ENCODE peak calls at places on chromosomes 12 and 14, in eight cellular contexts. U is body of pancreas, D is uterus, J is iPS DF 6.9, G is mucosa of descending colon, O is cardiac muscle cell, B is GM12878, Q is A673. H is an unnamed sample.

GRCh38 chr14:99191663-99192621 is 80.1 kb downstream of the BCL11B start:
- DNase-seq in U (peak; percentile 79), D (peak; percentile 67), J (no peak), G (peak; percentile 43), O (no peak), B (no peak), Q (peak; percentile 81), H (no peak)

GRCh38 chr12:38664661-38665269 is 240.6 kb downstream of the CPNE8 start:
- DNase-seq in U (no peak), D (no peak), J (peak; percentile 16), G (no peak), O (peak; percentile 34), B (peak; percentile 15), Q (peak; percentile 17), H (no peak)

GRCh38 chr12:120720972-120721801 is 4.4 kb upstream of the ACADS start:
- DNase-seq in U (no peak), D (no peak), J (no peak), G (no peak), O (no peak), B (no peak), Q (no peak), H (no peak)

GRCh38 chr12:25592725-25593495 is 39.8 kb upstream of the LMNTD1 start:
- DNase-seq in U (no peak), D (no peak), J (no peak), G (no peak), O (no peak), B (no peak), Q (peak; percentile 11), H (no peak)

GRCh38 chr14:71049435-71050147 is 142.3 kb downstream of the PCNX1 start:
- DNase-seq in U (no peak), D (no peak), J (no peak), G (no peak), O (no peak), B (no peak), Q (peak; percentile 23), H (no peak)

GRCh38 chr14:23523229-23524016 is 28.1 kb downstream of the ZFHX2 start:
- DNase-seq in U (no peak), D (no peak), J (no peak), G (no peak), O (no peak), B (no peak), Q (no peak), H (no peak)

GRCh38 chr14:99129998-99130397 is 142.0 kb downstream of the BCL11B start:
- DNase-seq in U (no peak), D (no peak), J (no peak), G (no peak), O (no peak), B (no peak), Q (no peak), H (no peak)

GRCh38 chr12:68538722-68539614 is 71.7 kb upstream of the RAP1B start:
- DNase-seq in U (peak; percentile 46), D (peak; percentile 68), J (no peak), G (no peak), O (no peak), B (peak; percentile 59), Q (peak; percentile 94), H (no peak)

GRCh38 chr14:100142073-100143040 is 17.1 kb downstream of the DEGS2 start:
- DNase-seq in U (peak; percentile 74), D (no peak), J (no peak), G (peak; percentile 79), O (no peak), B (no peak), Q (no peak), H (peak; percentile 86)

GRCh38 chr14:91373591-91374245 is 43.9 kb downstream of the CCDC88C start:
- DNase-seq in U (no peak), D (no peak), J (no peak), G (no peak), O (no peak), B (peak; percentile 80), Q (peak; percentile 60), H (peak; percentile 25)

GRCh38 chr12:2354151-2354991 is 301.6 kb downstream of the CACNA1C start:
- DNase-seq in U (no peak), D (no peak), J (no peak), G (no peak), O (peak; percentile 74), B (no peak), Q (no peak), H (no peak)

GRCh38 chr12:11725616-11726015 is 76.1 kb downstream of the ETV6 start:
- DNase-seq in U (no peak), D (no peak), J (no peak), G (no peak), O (no peak), B (no peak), Q (no peak), H (no peak)

GRCh38 chr12:11728154-11728755 is 78.8 kb downstream of the ETV6 start:
- DNase-seq in U (no peak), D (no peak), J (no peak), G (peak; percentile 47), O (no peak), B (no peak), Q (no peak), H (no peak)

GRCh38 chr12:11724888-11725310 is 75.4 kb downstream of the ETV6 start:
- DNase-seq in U (peak; percentile 55), D (no peak), J (no peak), G (no peak), O (peak; percentile 60), B (no peak), Q (peak; percentile 36), H (no peak)

GRCh38 chr12:11727133-11727664 is 77.7 kb downstream of the ETV6 start:
- DNase-seq in U (no peak), D (no peak), J (no peak), G (no peak), O (no peak), B (peak; percentile 87), Q (no peak), H (no peak)

GRCh38 chr12:11726659-11727058 is 77.2 kb downstream of the ETV6 start:
- DNase-seq in U (no peak), D (no peak), J (no peak), G (no peak), O (no peak), B (no peak), Q (no peak), H (no peak)
- H3K4me1 ChIP-seq in U (peaks cover 100% of the 10 kb centered on the region), D (no peaks in the 10 kb centered on the region), J (peaks cover 2% of the 10 kb centered on the region), G (peaks cover 38% of the 10 kb centered on the region), O (peaks cover 55% of the 10 kb centered on the region), B (peaks cover 93% of the 10 kb centered on the region), Q (peaks cover 41% of the 10 kb centered on the region), H (peaks cover 38% of the 10 kb centered on the region)

GRCh38 chr14:95520346-95520745 is 3.9 kb upstream of the SYNE3 start:
- DNase-seq in U (peak; percentile 55), D (no peak), J (no peak), G (no peak), O (no peak), B (no peak), Q (no peak), H (no peak)

GRCh38 chr14:95522556-95522955 is 6.1 kb upstream of the SYNE3 start:
- DNase-seq in U (no peak), D (no peak), J (no peak), G (no peak), O (no peak), B (no peak), Q (no peak), H (no peak)

GRCh38 chr14:95521001-95521400 is 4.6 kb upstream of the SYNE3 start:
- DNase-seq in U (no peak), D (no peak), J (no peak), G (no peak), O (no peak), B (no peak), Q (no peak), H (no peak)

GRCh38 chr14:95523051-95523817 is 6.8 kb upstream of the SYNE3 start:
- DNase-seq in U (no peak), D (no peak), J (no peak), G (no peak), O (no peak), B (no peak), Q (no peak), H (no peak)

GRCh38 chr14:95522116-95522515 is 5.7 kb upstream of the SYNE3 start:
- DNase-seq in U (no peak), D (no peak), J (no peak), G (no peak), O (no peak), B (no peak), Q (no peak), H (no peak)
- H3K4me1 ChIP-seq in U (peaks cover 31% of the 10 kb centered on the region), D (no peaks in the 10 kb centered on the region), J (no peaks in the 10 kb centered on the region), G (peaks cover 43% of the 10 kb centered on the region), O (peaks cover 20% of the 10 kb centered on the region), B (peaks cover 34% of the 10 kb centered on the region), Q (peaks cover 68% of the 10 kb centered on the region), H (peaks cover 62% of the 10 kb centered on the region)

GRCh38 chr12:12909228-12909994 is 18.0 kb downstream of the GPRC5A start:
- DNase-seq in U (no peak), D (no peak), J (no peak), G (no peak), O (no peak), B (no peak), Q (no peak), H (peak; percentile 30)

GRCh38 chr12:12909995-12910391 is 18.6 kb downstream of the GPRC5A start:
- DNase-seq in U (peak; percentile 29), D (no peak), J (no peak), G (no peak), O (no peak), B (no peak), Q (no peak), H (no peak)

GRCh38 chr12:12915654-12916053 is 24.3 kb downstream of the GPRC5A start:
- DNase-seq in U (no peak), D (no peak), J (no peak), G (no peak), O (no peak), B (no peak), Q (no peak), H (no peak)

GRCh38 chr12:12916135-12916956 is 25.0 kb downstream of the GPRC5A start:
- DNase-seq in U (peak; percentile 85), D (peak; percentile 90), J (peak; percentile 82), G (peak; percentile 91), O (peak; percentile 87), B (no peak), Q (peak; percentile 90), H (peak; percentile 82)

DNA sequence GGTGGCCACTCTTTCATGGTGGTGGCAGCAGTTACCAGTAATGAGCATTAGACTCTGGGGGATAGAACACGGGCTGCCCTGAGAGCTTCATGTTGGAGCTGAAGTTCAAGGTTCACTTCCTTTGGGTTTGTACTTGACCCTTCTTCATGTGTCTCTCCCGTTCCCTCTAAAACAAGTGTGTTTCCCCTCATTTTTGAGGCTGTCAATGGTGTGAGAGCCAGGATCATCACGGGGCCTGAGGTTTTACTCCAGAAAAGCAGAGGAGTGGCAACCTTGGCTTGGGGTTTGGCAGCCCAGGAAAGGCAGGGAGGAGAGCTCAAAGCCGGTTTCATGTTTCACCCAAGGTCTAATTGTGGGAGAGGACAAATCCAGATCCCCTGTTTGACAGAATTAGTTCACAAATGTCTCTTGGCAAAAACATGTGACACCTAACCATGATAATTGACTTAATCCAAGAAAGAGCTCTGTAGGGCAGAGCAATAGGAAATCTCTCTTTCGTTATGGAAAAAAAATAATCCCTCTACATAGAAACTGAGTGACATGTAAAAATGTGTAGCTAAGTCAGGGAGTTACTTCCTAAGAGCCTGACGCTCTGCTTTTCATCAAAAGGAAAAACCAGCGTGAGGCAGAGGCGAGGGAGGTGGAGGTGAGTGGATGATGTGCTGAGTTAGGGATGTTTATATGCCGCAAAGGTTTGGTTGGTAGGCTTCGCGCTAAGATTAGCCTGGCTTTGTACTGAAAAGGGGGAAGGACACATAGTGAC is 22.4 kb downstream of the GPRC5A start:
- DNase-seq in U (no peak), D (no peak), J (no peak), G (no peak), O (peak; percentile 61), B (no peak), Q (peak; percentile 25), H (no peak)
- H3K4me1 ChIP-seq in U (peaks cover 6% of the 10 kb centered on the region), D (no peaks in the 10 kb centered on the region), J (peaks cover 1% of the 10 kb centered on the region), G (peaks cover 13% of the 10 kb centered on the region), O (peaks cover 30% of the 10 kb centered on the region), B (peaks cover 5% of the 10 kb centered on the region), Q (peaks cover 7% of the 10 kb centered on the region), H (peaks cover 23% of the 10 kb centered on the region)

GRCh38 chr12:92360543-92360942 is 214.9 kb upstream of the BTG1 start:
- DNase-seq in U (no peak), D (no peak), J (no peak), G (no peak), O (no peak), B (no peak), Q (no peak), H (no peak)
- H3K4me1 ChIP-seq in U (peaks cover 14% of the 10 kb centered on the region), D (no peaks in the 10 kb centered on the region), J (no peaks in the 10 kb centered on the region), G (peaks cover 6% of the 10 kb centered on the region), O (peaks cover 18% of the 10 kb centered on the region), B (peaks cover 17% of the 10 kb centered on the region), Q (peaks cover 21% of the 10 kb centered on the region), H (no peaks in the 10 kb centered on the region)

H was measured in PC-9.